ENCODE peak calls at places on chromosome 10, in five cellular contexts. T is HepG2, B is sigmoid colon, H is tibial nerve, M is epithelial cell of esophagus. I is an unnamed sample.

GRCh38 chr10:3407208-3407607 is 234.6 kb upstream of the PITRM1 start:
- DNase-seq in T (no peak), B (no peak), H (no peak), M (no peak), I (no peak)

GRCh38 chr10:122089343-122090015 is 100.5 kb downstream of the TACC2 start:
- DNase-seq in T (peak; percentile 20), B (no peak), H (no peak), M (peak; percentile 98), I (no peak)

GRCh38 chr10:89540550-89540949 is 5.2 kb upstream of the SLC16A12 start:
- DNase-seq in T (no peak), B (no peak), H (no peak), M (peak; percentile 27), I (no peak)

GRCh38 chr10:102762401-102763015 is 18.8 kb downstream of the WBP1L start:
- DNase-seq in T (no peak), B (no peak), H (no peak), M (no peak), I (no peak)

GRCh38 chr10:31819393-31819820 is 109.2 kb downstream of the ARHGAP12 start:
- DNase-seq in T (no peak), B (no peak), H (peak; percentile 37), M (no peak), I (peak; percentile 57)

GRCh38 chr10:68088744-68089143 is 13.7 kb upstream of the HERC4 start:
- DNase-seq in T (no peak), B (no peak), H (no peak), M (no peak), I (no peak)

GRCh38 chr10:5666324-5667220 is at the start of gene ASB13:
- DNase-seq in T (peak; percentile 54), B (peak; percentile 82), H (no peak), M (peak; percentile 59), I (peak; percentile 84)

GRCh38 chr10:4512557-4513286 is 313.3 kb upstream of the AKR1E2 start:
- DNase-seq in T (peak; percentile 2), B (peak; percentile 73), H (no peak), M (peak; percentile 84), I (no peak)

GRCh38 chr10:43856299-43856698 is 207.6 kb upstream of the ZNF32 start:
- DNase-seq in T (no peak), B (no peak), H (no peak), M (no peak), I (no peak)

GRCh38 chr10:72812798-72813430 is 80.6 kb upstream of the OIT3 start:
- DNase-seq in T (no peak), B (no peak), H (no peak), M (peak; percentile 88), I (no peak)

GRCh38 chr10:116648903-116649302 is 28.1 kb downstream of the PNLIPRP2 start:
- DNase-seq in T (no peak), B (no peak), H (no peak), M (no peak), I (no peak)

GRCh38 chr10:132107947-132108877 is 42.5 kb downstream of the JAKMIP3 start:
- DNase-seq in T (no peak), B (peak; percentile 51), H (no peak), M (no peak), I (no peak)

GRCh38 chr10:18616337-18616736 is 35.0 kb downstream of the NSUN6 start:
- DNase-seq in T (no peak), B (no peak), H (no peak), M (no peak), I (no peak)

GRCh38 chr10:97539523-97540200 is 32.9 kb upstream of the ANKRD2 start:
- DNase-seq in T (no peak), B (peak; percentile 73), H (no peak), M (peak; percentile 36), I (no peak)

GRCh38 chr10:97778452-97779302 is 6.9 kb upstream of the SFRP5 start:
- DNase-seq in T (no peak), B (no peak), H (no peak), M (no peak), I (no peak)

GRCh38 chr10:132696728-132697567 is 89.0 kb downstream of the NKX6-2 start:
- DNase-seq in T (no peak), B (peak; percentile 62), H (no peak), M (no peak), I (peak; percentile 9)

GRCh38 chr10:63940277-63940972 is 419.2 kb downstream of the REEP3 start:
- DNase-seq in T (no peak), B (no peak), H (no peak), M (no peak), I (no peak)

GRCh38 chr10:115278294-115278693 is 185.1 kb downstream of the ATRNL1 start:
- DNase-seq in T (no peak), B (no peak), H (no peak), M (no peak), I (no peak)

GRCh38 chr10:78817361-78817760 is 251.4 kb upstream of the ZMIZ1 start:
- DNase-seq in T (no peak), B (no peak), H (no peak), M (no peak), I (no peak)

GRCh38 chr10:28284126-28284525 is 18.7 kb downstream of the MPP7 start:
- DNase-seq in T (peak; percentile 46), B (no peak), H (no peak), M (peak; percentile 79), I (no peak)

GRCh38 chr10:124539935-124540641 is 78.5 kb downstream of the LHPP start:
- DNase-seq in T (peak; percentile 22), B (peak; percentile 84), H (peak; percentile 49), M (peak; percentile 30), I (no peak)

GRCh38 chr10:132907901-132908620 is 34.3 kb downstream of the CFAP46 start:
- DNase-seq in T (no peak), B (peak; percentile 57), H (no peak), M (no peak), I (no peak)

GRCh38 chr10:785539-786214 is 96.2 kb upstream of the DIP2C start:
- DNase-seq in T (no peak), B (peak; percentile 66), H (no peak), M (no peak), I (no peak)

GRCh38 chr10:7792541-7792940 is 4.6 kb downstream of the ATP5F1C start:
- DNase-seq in T (peak; percentile 20), B (no peak), H (no peak), M (no peak), I (no peak)

GRCh38 chr10:104339469-104340098 is 1.3 kb upstream of the ITPRIP start:
- DNase-seq in T (peak; percentile 56), B (peak; percentile 87), H (no peak), M (peak; percentile 70), I (no peak)

GRCh38 chr10:18868919-18869318 is 179.7 kb upstream of the MALRD1 start:
- DNase-seq in T (no peak), B (no peak), H (no peak), M (no peak), I (no peak)

GRCh38 chr10:79292789-79293746 is 54.2 kb upstream of the PPIF start:
- DNase-seq in T (peak; percentile 18), B (no peak), H (no peak), M (no peak), I (no peak)

GRCh38 chr10:119365773-119366640 is 158.6 kb downstream of the GRK5 start:
- DNase-seq in T (no peak), B (peak; percentile 79), H (no peak), M (no peak), I (no peak)

GRCh38 chr10:36801660-36802059 is 323.7 kb upstream of the ANKRD30A start:
- DNase-seq in T (no peak), B (no peak), H (no peak), M (no peak), I (no peak)

DNA sequence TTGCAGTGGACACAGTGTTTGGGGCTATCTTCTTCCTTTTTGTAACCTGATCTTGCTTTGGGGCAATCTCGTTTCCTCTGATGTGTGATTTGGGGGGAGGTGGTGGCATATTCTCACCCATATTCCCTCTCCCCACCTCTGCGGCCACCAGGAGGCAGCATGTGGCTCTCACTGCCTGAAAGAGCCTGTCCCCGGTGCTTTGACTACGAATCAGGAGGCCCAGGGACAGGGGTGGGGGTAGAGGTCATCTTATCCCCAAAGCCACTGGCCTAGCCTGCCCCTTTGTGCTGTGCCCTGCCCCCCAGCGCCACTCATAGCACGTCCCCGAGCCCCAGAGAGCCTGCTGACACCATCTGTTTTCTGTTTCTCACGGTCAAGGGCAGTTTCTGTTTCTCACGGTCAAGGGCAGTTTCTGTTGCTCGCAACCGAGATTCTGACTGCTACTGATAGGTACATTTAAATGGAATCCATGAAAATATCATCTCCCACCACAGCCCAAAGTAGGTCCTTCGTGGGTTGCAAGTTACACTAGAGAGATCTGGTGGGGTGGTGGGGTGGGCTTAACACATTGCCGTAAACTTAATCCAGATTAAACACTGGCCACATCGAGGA is 28.2 kb downstream of the PHYH start:
- DNase-seq in T (peak; percentile 77), B (no peak), H (peak; percentile 29), M (peak; percentile 16), I (peak; percentile 28)
- TF ChIP-seq CTCF in T (peak; percentile 95), B (no peak), H (peak; percentile 33), M (peak; percentile 40), I (no peak)

DNA sequence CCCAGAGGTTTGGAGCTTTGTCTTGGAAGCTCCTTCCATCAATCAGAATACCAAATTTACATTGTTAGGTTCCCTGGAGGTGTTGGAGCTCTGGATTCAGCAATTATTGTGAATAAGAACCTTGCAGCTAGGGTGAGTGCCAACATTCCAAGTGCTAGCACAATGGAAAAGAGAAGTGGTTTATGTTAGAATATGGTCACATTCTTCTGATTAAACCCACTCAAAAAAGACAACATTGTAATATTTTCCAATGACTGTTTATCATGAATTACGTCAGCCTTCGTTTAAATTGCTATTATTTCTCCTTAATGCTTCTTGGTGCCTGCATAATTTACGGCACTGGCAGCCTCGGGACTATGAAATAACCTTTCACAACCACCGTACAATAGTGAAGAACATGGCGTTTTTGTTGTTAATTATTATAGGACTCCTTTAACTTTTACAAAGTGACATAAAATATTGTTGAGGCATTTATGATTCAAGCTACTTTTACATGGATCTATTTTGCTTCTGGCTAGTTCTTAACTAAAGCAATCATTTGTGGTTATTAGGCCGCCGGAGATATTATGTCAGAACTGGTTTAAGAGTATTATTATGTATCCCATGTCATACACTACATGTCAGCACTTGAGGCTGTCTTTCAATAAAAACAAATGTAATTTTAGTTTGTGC is 117.7 kb downstream of the ARID5B start:
- DNase-seq in T (no peak), B (no peak), H (no peak), M (peak; percentile 92), I (no peak)
- H3K4me3 ChIP-seq in T (no peak overlapping the region), B (no peak overlapping the region), H (no peak overlapping the region), M (peak overlapping the region; percentile 7), I (no peak overlapping the region)

GRCh38 chr10:35375091-35375765 is 38.9 kb downstream of the CCNY start:
- DNase-seq in T (no peak), B (no peak), H (no peak), M (peak; percentile 26), I (no peak)
- TF ChIP-seq CTCF in T (no peak), B (no peak), H (no peak), M (no peak), I (no peak)

DNA sequence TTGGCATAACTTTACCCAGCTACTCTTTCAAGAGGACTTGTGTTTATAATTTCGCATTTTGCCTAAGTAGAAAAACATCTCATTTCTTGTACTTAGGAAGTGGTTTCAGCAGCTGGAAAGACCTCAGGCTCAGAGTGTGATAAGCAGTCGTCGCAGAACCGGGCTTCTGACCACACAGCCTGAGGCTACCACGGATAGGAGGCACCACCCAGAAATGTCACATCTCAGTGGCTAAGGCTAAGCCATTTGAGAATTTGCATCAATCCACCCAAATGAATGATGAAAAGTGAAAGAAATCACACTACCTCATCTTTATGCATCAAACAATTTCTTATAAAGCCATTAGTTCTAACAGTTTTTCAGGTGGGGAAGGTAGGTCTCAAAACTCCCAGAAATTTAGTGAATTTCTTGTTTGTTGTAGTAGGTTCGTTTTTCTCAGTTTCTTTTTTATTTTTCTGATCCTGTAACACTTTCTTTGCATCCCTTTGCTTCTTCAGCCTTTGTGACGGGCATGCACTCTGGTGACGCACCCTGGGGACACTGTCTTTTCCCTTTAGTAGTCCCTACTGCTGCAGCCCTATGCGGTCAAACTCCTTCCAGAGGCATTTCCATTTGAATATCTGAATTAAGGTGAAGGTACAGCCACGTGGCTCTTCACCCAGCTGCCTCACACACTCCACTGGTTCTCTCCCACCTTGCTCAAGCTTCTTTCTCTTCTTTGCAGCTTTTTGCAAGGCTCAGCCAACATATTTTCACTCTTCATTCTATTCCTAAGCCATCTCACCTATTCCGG is 68.5 kb downstream of the MAP3K8 start:
- DNase-seq in T (no peak), B (no peak), H (no peak), M (peak; percentile 14), I (no peak)
- H3K4me3 ChIP-seq in T (no peak overlapping the region), B (no peak overlapping the region), H (no peak overlapping the region), M (no peak overlapping the region), I (no peak overlapping the region)